ENCODE peak calls at places on chromosome 2, in five cellular contexts. N is stromal cell of bone marrow, I is amniotic stem cell, H is GM10248, C is NT2/D1. T is an unnamed sample.

GRCh38 chr2:230798769-230799399 is 65.9 kb upstream of the ITM2C start:
- DNase-seq in N (peak), I (peak), H (peak), C (peak), T (peak)

GRCh38 chr2:26088038-26088643 is 54.3 kb downstream of the RAB10 start:
- DNase-seq in N (peak), I (no peak), H (peak), C (peak), T (no peak)

GRCh38 chr2:18883626-18884456 is 294.5 kb upstream of the NT5C1B start:
- DNase-seq in N (peak), I (no peak), H (no peak), C (peak), T (no peak)

GRCh38 chr2:84875213-84875560 is 5.7 kb downstream of the TRABD2A start:
- DNase-seq in N (no peak), I (no peak), H (no peak), C (no peak), T (no peak)

GRCh38 chr2:175030380-175031271 is 25.4 kb upstream of the CHN1 start:
- DNase-seq in N (peak), I (no peak), H (no peak), C (peak), T (no peak)

GRCh38 chr2:186274936-186275575 is 211.0 kb upstream of the ZC3H15 start:
- DNase-seq in N (no peak), I (peak), H (no peak), C (no peak), T (no peak)

GRCh38 chr2:109497447-109497846 is 116.3 kb downstream of the SEPTIN10 start:
- DNase-seq in N (no peak), I (no peak), H (no peak), C (no peak), T (no peak)

GRCh38 chr2:164981217-164981990 is 26.1 kb upstream of the SLC38A11 start:
- DNase-seq in N (no peak), I (no peak), H (no peak), C (no peak), T (no peak)

GRCh38 chr2:13193075-13193474 is 476.3 kb downstream of the TRIB2 start:
- DNase-seq in N (no peak), I (no peak), H (no peak), C (no peak), T (no peak)

GRCh38 chr2:113240915-113241911 is 37.5 kb downstream of the PAX8 start:
- DNase-seq in N (peak), I (peak), H (no peak), C (no peak), T (no peak)

GRCh38 chr2:172986040-172986439 is 89.6 kb upstream of the MAP3K20 start:
- DNase-seq in N (no peak), I (no peak), H (no peak), C (no peak), T (no peak)

GRCh38 chr2:203453858-203454451 is 81.1 kb downstream of the RAPH1 start:
- DNase-seq in N (peak), I (peak), H (peak), C (peak), T (peak)

GRCh38 chr2:234992624-234993349 is 41.0 kb downstream of the SH3BP4 start:
- DNase-seq in N (no peak), I (no peak), H (no peak), C (no peak), T (no peak)

GRCh38 chr2:12488365-12488972 is 228.3 kb upstream of the TRIB2 start:
- DNase-seq in N (no peak), I (no peak), H (no peak), C (no peak), T (peak)

GRCh38 chr2:57333221-57333620 is 713.4 kb upstream of the VRK2 start:
- DNase-seq in N (no peak), I (no peak), H (no peak), C (no peak), T (no peak)

GRCh38 chr2:96524482-96525210 is 11.9 kb upstream of the ARID5A start:
- DNase-seq in N (no peak), I (no peak), H (no peak), C (no peak), T (no peak)

GRCh38 chr2:48175254-48175653 is 269.0 kb upstream of the FBXO11 start:
- DNase-seq in N (peak), I (no peak), H (no peak), C (no peak), T (no peak)

GRCh38 chr2:28415010-28415409 is 22.4 kb downstream of the FOSL2 start:
- DNase-seq in N (no peak), I (no peak), H (no peak), C (no peak), T (no peak)

GRCh38 chr2:127381762-127382161 is 6.0 kb downstream of the MAP3K2 start:
- DNase-seq in N (no peak), I (no peak), H (no peak), C (no peak), T (no peak)

GRCh38 chr2:152925540-152926448 is 207.4 kb downstream of the ARL6IP6 start:
- DNase-seq in N (peak), I (no peak), H (peak), C (peak), T (no peak)

GRCh38 chr2:15912203-15912602 is 28.1 kb upstream of the MYCN start:
- DNase-seq in N (peak), I (no peak), H (peak), C (no peak), T (no peak)

GRCh38 chr2:200365209-200365608 is 58.7 kb downstream of the SPATS2L start:
- DNase-seq in N (no peak), I (no peak), H (no peak), C (no peak), T (no peak)

GRCh38 chr2:178874529-178875240 is 67.5 kb upstream of the TTN start:
- DNase-seq in N (no peak), I (no peak), H (no peak), C (no peak), T (no peak)

GRCh38 chr2:201831469-201831868 is 25.1 kb downstream of the CDK15 start:
- DNase-seq in N (peak), I (peak), H (no peak), C (no peak), T (no peak)

GRCh38 chr2:28217042-28217740 is 175.5 kb upstream of the FOSL2 start:
- DNase-seq in N (no peak), I (no peak), H (no peak), C (no peak), T (no peak)

GRCh38 chr2:86790828-86791561 is at the start of gene CD8A:
- DNase-seq in N (no peak), I (no peak), H (peak), C (no peak), T (no peak)

GRCh38 chr2:217713395-217714267 is 289.2 kb downstream of the TNS1 start:
- DNase-seq in N (peak), I (peak), H (peak), C (peak), T (peak)

GRCh38 chr2:3642521-3643215 is 15.3 kb upstream of the ALLC start:
- DNase-seq in N (no peak), I (no peak), H (no peak), C (no peak), T (no peak)

GRCh38 chr2:34105015-34105767 is 506.1 kb upstream of the FAM98A start:
- DNase-seq in N (peak), I (peak), H (no peak), C (no peak), T (no peak)

GRCh38 chr2:113910110-113910717 is 20.3 kb downstream of the ACTR3 start:
- DNase-seq in N (no peak), I (no peak), H (no peak), C (no peak), T (peak)

GRCh38 chr2:149098722-149099121 is 60.2 kb downstream of the LYPD6B start:
- DNase-seq in N (peak), I (no peak), H (no peak), C (no peak), T (no peak)

GRCh38 chr2:239443666-239444567 is 43.1 kb upstream of the HDAC4 start:
- DNase-seq in N (no peak), I (no peak), H (no peak), C (no peak), T (no peak)

GRCh38 chr2:102442967-102443828 is 20.2 kb downstream of the IL18RAP start:
- DNase-seq in N (no peak), I (peak), H (peak), C (peak), T (no peak)

GRCh38 chr2:7692657-7693161 is 775.5 kb downstream of the RNF144A start:
- DNase-seq in N (peak), I (peak), H (no peak), C (no peak), T (no peak)

GRCh38 chr2:52862801-52863200 is 904.8 kb upstream of the CHAC2 start:
- DNase-seq in N (no peak), I (no peak), H (no peak), C (no peak), T (no peak)

GRCh38 chr2:146080925-146081324 is 1561.0 kb upstream of the ZEB2 start:
- DNase-seq in N (no peak), I (no peak), H (no peak), C (no peak), T (no peak)

T was measured in T follicular helper cell.